ENCODE peak calls at places on chromosome 17, in nine cellular contexts. Y, S, V, W, A, Z, Q, E and C are unnamed samples. For H3K9me3, the result is how much of the 10 kb centered on the place peaks cover.

GRCh38 chr17:83080641-83081560 is 1.5 kb downstream of the METRNL start:
- DNase-seq in Y (peak), S (no peak), V (peak), W (peak), A (peak), Z (no peak), Q (no peak), E (no peak), C (peak)

GRCh38 chr17:27339836-27340550 is 46.1 kb downstream of the WSB1 start:
- DNase-seq in Y (no peak), S (no peak), V (peak), W (no peak), A (no peak), Z (no peak), Q (no peak), E (peak), C (no peak)

GRCh38 chr17:66354981-66355380 is 52.6 kb downstream of the PRKCA start:
- DNase-seq in Y (peak), S (peak), V (no peak), W (peak), A (no peak), Z (no peak), Q (no peak), E (no peak), C (no peak)

GRCh38 chr17:43308999-43309398 is 75.2 kb upstream of the RNU2-1 start:
- DNase-seq in Y (no peak), S (no peak), V (no peak), W (no peak), A (peak), Z (no peak), Q (no peak), E (no peak), C (no peak)

GRCh38 chr17:17137731-17138585 is 68.2 kb downstream of the PLD6 start:
- DNase-seq in Y (no peak), S (no peak), V (no peak), W (no peak), A (no peak), Z (no peak), Q (no peak), E (no peak), C (peak)

GRCh38 chr17:57694051-57694450 is 51.0 kb downstream of the CCDC182 start:
- DNase-seq in Y (no peak), S (no peak), V (no peak), W (no peak), A (peak), Z (no peak), Q (no peak), E (no peak), C (no peak)

GRCh38 chr17:6473128-6473767 is 29.0 kb downstream of the PIMREG start:
- DNase-seq in Y (peak), S (peak), V (peak), W (peak), A (peak), Z (peak), Q (peak), E (peak), C (peak)

GRCh38 chr17:31391496-31391949 is at the start of gene RAB11FIP4:
- DNase-seq in Y (no peak), S (no peak), V (peak), W (peak), A (peak), Z (no peak), Q (no peak), E (no peak), C (no peak)

GRCh38 chr17:79349506-79350400 is 261.1 kb downstream of the RBFOX3 start:
- DNase-seq in Y (no peak), S (no peak), V (no peak), W (no peak), A (no peak), Z (no peak), Q (no peak), E (no peak), C (peak)

GRCh38 chr17:9360610-9361571 is 214.7 kb downstream of the STX8 start:
- DNase-seq in Y (peak), S (no peak), V (peak), W (peak), A (no peak), Z (no peak), Q (peak), E (peak), C (no peak)

GRCh38 chr17:52930581-52930980 is 772.1 kb upstream of the CA10 start:
- DNase-seq in Y (no peak), S (no peak), V (no peak), W (no peak), A (no peak), Z (no peak), Q (no peak), E (no peak), C (no peak)

DNA sequence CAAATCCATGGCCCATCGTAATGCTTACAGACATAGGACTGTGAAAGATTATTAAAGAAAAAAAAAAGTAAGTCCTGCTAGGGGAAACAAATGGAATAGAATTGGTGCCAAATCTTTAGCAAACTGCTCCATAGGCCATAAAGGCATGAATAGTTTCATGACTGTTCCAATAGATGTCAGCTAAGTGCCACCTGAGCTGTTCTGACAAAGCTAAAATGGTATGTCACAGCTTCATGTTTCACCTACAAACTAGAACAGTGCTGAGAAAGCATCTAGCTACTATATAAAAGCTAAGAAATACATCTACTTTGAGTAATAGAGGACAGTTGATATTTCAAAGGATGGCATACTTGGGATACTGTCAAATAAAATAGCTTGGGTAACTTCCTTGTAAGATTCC is 771.6 kb upstream of the CA10 start:
- DNase-seq in Y (no peak), S (no peak), V (no peak), W (no peak), A (no peak), Z (no peak), Q (no peak), E (no peak), C (no peak)
- H3K9me3 ChIP-seq in Y (under half), S (under half), V (under half), W (under half), A (under half), Z (under half), Q (under half), E (under half), C (under half)

GRCh38 chr17:708132-708531 is 6.5 kb downstream of the VPS53 start:
- DNase-seq in Y (no peak), S (no peak), V (no peak), W (no peak), A (no peak), Z (no peak), Q (no peak), E (no peak), C (no peak)
- H3K4me3 ChIP-seq in Y (no peak), S (no peak), V (no peak), W (no peak), A (no peak), Z (no peak), Q (no peak), E (no peak), C (no peak)

DNA sequence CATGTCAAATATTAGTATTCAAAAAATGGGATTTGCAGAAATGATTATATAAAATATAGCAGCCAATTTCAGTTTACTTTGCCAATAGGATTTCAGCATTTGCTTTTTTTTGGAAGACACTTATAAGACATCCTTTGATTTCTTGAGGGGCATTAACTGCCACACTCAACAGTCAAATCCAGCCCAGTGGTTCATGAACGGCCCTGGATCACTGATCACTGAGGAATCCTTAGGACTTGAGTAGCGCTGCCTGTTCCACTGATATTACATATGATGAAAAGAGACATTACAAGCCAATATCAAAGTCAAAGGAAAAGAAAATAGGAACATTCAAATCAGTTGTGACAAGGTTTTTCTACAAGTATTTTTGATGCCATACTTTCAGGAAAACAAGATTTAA is 21.0 kb upstream of the YWHAE start:
- DNase-seq in Y (no peak), S (no peak), V (no peak), W (no peak), A (no peak), Z (no peak), Q (no peak), E (no peak), C (no peak)
- H3K9me3 ChIP-seq in Y (under half), S (under half), V (under half), W (under half), A (under half), Z (under half), Q (under half), E (under half), C (under half)

DNA sequence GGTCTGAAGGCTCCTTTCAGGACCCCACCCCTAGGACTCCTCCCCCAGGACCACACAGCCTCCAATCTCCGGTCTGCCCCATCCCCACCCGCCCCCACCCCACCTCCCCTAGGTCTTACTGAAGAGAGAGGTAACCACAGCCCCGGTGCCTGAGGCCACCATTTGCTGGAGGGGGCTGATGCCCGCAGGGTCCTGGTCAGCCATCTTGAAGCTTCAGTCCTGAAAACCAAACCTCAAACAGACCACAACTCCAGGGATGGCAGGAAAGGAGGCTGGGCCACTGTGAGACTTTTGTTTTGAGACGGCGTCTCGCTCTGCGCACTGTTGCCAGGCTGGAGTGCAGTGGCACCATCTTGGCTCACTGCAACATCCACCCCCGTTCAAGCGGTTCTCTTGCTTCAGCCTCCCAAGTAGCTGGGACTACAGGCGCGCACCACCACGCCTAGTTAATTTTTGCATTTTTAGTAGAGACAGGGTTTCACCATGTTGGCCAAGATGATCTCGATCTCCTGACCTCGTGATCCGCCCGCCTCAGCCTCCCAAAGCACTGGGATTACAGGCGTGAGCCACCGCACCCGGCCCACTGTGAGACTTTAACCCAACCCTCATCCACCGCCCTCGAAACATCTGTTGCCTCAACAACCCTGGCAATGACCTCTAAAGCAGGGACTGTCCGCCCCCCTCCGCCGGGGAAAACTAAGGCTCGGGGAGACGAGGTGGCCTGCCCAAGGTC is 1.1 kb downstream of the SLC25A39 start:
- DNase-seq in Y (no peak), S (no peak), V (no peak), W (no peak), A (no peak), Z (no peak), Q (no peak), E (no peak), C (no peak)
- H3K4me3 ChIP-seq in Y (peak), S (peak), V (peak), W (peak), A (peak), Z (peak), Q (peak), E (peak), C (peak)

GRCh38 chr17:81871387-81872120 is 417 bp upstream of the ARHGDIA start:
- DNase-seq in Y (peak), S (peak), V (peak), W (peak), A (peak), Z (peak), Q (peak), E (peak), C (peak)
- H3K9me3 ChIP-seq in Y (under half), S (under half), V (under half), W (under half), A (under half), Z (under half), Q (under half), E (under half), C (under half)

GRCh38 chr17:75876190-75876937 is 2.0 kb downstream of the TRIM47 start:
- DNase-seq in Y (no peak), S (no peak), V (peak), W (no peak), A (peak), Z (no peak), Q (no peak), E (peak), C (peak)
- H3K4me3 ChIP-seq in Y (no peak), S (peak), V (peak), W (peak), A (peak), Z (peak), Q (peak), E (peak), C (no peak)